ENCODE peak calls at places on chromosomes 2 and 18, in four cellular contexts. G is heart right ventricle; M is tibial nerve; R is CD4-positive, alpha-beta T cell. S is an unnamed sample. For H3K27me3 and H3K9me3, the result is how much of the 10 kb centered on the place peaks cover.

GRCh38 chr18:54939375-54939917 is 19.8 kb downstream of the CCDC68 start:
- DNase-seq in M (no peak), R (no peak), G (no peak), S (no peak)

GRCh38 chr2:201257941-201258665 is 2.2 kb upstream of the CASP8 start:
- DNase-seq in R (peak), G (peak), M (peak), S (peak)

GRCh38 chr18:51053822-51054221 is 23.8 kb downstream of the SMAD4 start:
- DNase-seq in M (no peak), R (no peak), G (no peak), S (no peak)

GRCh38 chr18:75544496-75544895 is 117.0 kb upstream of the SMIM21 start:
- DNase-seq in M (no peak), G (no peak), R (no peak), S (peak)

GRCh38 chr18:59140287-59140885 is 702 bp downstream of the SEC11C start:
- DNase-seq in G (no peak), R (no peak), M (no peak), S (peak)

GRCh38 chr2:23824777-23825212 is 102.1 kb downstream of the ATAD2B start:
- DNase-seq in M (peak), R (no peak), G (no peak), S (peak)

GRCh38 chr2:197200056-197200455 is 110.5 kb downstream of the ANKRD44 start:
- DNase-seq in G (no peak), R (no peak), M (no peak), S (no peak)

GRCh38 chr2:227377461-227378351 is 1.4 kb downstream of the TM4SF20 start:
- DNase-seq in M (no peak), G (no peak), R (no peak), S (no peak)

GRCh38 chr2:147033046-147033445 is 811.8 kb upstream of the ACVR2A start:
- DNase-seq in M (no peak), R (no peak), G (no peak), S (no peak)

DNA sequence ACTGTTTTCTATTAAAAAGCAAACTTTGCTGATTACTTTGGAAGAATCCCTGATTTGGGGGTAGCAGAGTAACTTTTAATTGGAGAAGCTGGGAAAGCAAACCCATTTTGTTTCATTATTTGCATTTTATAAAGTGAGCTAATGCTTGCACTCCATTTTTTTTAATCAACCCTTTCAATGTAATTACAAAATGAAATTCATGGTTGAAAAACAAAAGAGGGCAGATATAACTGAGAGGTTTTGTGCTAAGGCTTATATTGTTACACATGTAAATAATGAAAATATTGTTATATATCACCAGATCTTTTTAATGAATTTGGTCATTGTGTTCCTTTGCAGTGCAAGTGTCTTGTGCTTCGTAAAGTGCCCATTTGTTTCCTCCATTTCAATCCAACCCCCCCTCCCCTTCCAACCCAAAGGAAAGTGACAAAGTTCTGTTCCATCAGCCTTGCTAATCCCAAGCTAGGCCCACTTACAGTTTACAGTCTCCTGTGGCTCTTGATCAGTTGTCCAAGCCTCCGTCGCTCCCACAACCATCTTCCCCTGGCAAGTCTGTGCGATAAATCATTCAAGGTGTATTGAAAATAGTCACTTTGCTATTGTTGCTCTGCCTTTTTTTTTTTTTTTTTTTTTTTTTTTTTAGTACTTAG is 6.4 kb downstream of the POU3F3 start:
- DNase-seq in R (no peak), M (no peak), G (no peak), S (no peak)
- H3K27me3 ChIP-seq in R (half or more), M (half or more), G (half or more), S (half or more)

GRCh38 chr2:229571243-229571642 is 143.1 kb downstream of the DNER start:
- DNase-seq in G (no peak), M (no peak), R (no peak), S (no peak)

GRCh38 chr2:229575569-229576315 is 138.6 kb downstream of the DNER start:
- DNase-seq in R (no peak), M (no peak), G (no peak), S (no peak)

GRCh38 chr2:229578052-229578846 is 136.1 kb downstream of the DNER start:
- DNase-seq in G (no peak), R (no peak), M (no peak), S (no peak)

DNA sequence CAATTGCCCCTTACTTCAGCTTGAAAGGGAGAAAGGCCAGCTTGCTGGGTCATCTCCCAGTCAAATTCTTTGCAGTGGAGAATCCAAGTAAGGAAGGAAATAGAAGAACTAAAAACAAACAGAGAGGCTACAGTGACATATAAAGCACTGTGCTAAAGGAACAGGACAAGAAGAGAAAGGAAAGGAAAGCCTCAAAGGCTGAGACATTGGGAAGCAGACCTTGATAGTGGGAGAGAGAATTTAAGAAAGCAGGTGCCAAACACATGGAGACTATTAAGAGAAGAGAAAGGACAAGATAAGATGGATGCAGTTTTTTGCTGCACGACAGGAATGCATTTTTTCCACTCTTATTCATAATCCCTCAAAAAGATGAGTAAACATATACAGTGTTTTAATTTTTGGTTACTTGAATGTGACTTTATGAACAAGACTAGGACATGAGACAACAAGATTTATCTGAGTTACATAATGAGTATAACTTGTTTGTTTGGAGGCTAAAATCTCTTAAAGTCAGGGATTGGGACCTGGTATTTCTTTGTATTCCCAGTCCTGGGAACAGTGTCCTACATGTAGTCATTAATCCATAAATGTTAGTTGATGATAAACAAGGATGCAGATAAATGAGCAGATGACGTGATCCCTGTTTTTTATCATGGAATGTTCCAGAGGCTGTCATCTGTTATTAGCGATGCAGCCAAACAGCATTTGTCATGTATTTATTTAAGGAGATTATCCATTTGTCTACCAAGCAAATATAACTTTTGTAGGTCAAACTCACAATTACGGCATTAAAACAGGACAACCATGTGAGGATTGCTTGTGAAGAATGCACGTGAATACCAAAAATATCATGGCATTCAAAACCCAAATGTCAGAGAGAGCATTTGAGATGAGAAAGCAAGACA is 141.7 kb downstream of the DNER start:
- DNase-seq in M (no peak), R (no peak), G (no peak), S (no peak)
- H3K9me3 ChIP-seq in M (under half), R (under half), G (under half), S (under half)

DNA sequence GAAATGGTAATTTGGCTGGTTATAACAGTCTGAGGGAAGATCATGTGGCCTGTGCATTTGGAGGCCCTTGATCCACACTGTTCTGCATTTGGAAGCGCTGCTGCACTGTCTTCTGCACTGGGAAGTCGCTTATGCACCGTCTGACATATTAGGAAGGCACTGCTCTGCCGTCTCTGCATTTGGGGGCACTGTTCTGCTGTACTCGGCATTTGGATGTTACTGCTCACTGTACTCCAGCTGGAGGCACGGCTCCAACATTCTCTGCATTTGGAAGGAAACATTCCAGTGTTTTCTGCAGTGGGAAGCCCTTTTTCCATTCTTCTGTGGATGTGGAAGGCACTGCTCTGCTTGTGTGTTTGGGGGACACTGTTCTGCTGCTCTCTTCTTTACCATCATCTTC is 9.6 kb upstream of the PROM2 start:
- DNase-seq in R (no peak), G (no peak), M (no peak), S (peak)
- TF ChIP-seq CTCF in R (no peak), G (no peak), M (no peak), S (no peak)

DNA sequence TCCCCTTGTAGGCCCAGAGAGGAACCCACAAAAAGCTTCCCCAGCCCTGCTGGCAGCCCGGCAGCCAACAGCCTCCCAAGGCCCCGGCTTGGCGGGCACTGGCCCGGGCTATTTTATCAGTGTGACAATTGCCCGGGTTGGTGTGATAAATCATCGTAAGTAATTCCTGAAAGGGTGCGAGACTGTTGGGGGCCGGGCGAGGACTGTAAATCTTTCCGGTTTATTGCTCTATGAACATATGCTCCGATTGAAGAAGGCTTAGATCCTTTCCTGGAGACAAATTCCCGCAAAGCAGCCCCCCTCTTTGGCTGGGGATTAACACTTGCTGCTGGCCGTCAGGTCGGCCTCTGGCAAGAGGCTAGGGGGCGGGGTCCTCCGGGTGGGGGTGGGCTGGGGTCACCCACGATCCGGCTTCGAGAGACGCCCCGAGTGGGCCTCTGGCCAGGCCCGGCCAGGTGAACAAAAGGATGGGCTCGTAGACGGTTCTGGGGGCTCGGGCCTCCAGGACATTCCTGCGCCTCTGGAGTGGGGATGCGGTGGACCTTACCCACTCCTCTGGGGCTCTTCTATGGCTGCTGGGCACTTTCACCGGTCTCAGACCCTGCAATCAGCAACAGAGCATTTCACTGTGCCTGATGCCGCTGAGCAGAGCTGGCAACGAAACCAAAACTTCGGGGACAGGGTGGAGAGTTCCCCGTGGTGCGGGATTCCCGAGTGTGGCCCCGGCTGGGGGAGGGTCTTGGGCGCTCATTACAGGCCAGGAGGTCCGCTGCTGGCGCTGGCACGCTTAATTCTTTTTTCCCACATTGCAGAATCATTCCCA is 2.0 kb downstream of the HOXD3 start:
- DNase-seq in G (no peak), R (no peak), M (no peak), S (no peak)
- H3K27me3 ChIP-seq in G (half or more), R (half or more), M (half or more), S (half or more)

GRCh38 chr18:35246831-35247230 is 6.0 kb downstream of the ZNF397 start:
- DNase-seq in G (no peak), R (no peak), M (no peak), S (no peak)
- H3K9me3 ChIP-seq in G (under half), R (under half), M (under half), S (under half)

GRCh38 chr2:61538920-61539559 is 884 bp upstream of the XPO1 start:
- DNase-seq in G (no peak), M (peak), R (peak), S (no peak)

GRCh38 chr2:61537590-61538178 is 472 bp downstream of the XPO1 start:
- DNase-seq in M (peak), G (peak), R (no peak), S (no peak)

GRCh38 chr2:61538179-61538919 is at the start of gene XPO1:
- DNase-seq in G (peak), R (peak), M (peak), S (peak)

DNA sequence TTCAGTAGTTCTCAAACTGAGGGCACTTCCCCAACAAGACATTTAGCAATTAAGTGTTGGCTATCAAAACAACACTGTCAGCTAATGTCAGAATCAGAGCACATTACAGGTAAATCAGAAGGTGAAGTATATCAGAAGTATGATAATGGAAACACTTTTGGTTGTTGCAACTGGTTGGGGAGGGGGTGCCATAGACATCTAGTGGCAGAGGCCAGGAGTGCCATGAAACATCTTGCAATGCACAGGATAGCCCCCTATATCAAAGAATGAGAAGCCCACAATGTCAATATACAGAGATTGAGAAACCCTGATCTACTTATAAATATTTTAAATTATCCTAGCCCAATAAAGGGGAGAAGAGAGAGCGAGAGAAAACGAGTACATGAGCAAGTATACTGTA is 4.9 kb upstream of the XPO1 start:
- DNase-seq in M (no peak), R (no peak), G (no peak), S (no peak)
- TF ChIP-seq CTCF in M (no peak), R (no peak), G (no peak), S (no peak)

GRCh38 chr2:209917154-209917771 is 85.2 kb upstream of the RPE start:
- DNase-seq in G (no peak), R (no peak), M (no peak), S (no peak)
- H3K27me3 ChIP-seq in G (under half), R (under half), M (under half), S (under half)

S was measured in cardiac muscle cell.